ENCODE peak calls at places on chromosomes 16 and 17, in six cellular contexts. T is brain microvascular endothelial cell, O is psoas muscle, S is left lung, F is neural progenitor cell, B is breast epithelium. U is an unnamed sample.

GRCh38 chr17:40311575-40311974 is 2.6 kb downstream of the RARA start:
- DNase-seq in T (no peak), O (peak; percentile 78), S (peak; percentile 74), F (no peak), B (peak; percentile 74), U (no peak)

GRCh38 chr16:65376601-65377000 is 254.7 kb upstream of the CDH11 start:
- DNase-seq in T (no peak), O (no peak), S (no peak), F (no peak), B (no peak), U (peak; percentile 20)

GRCh38 chr17:43779145-43780125 is 658 bp upstream of the DUSP3 start:
- DNase-seq in T (peak; percentile 38), O (no peak), S (no peak), F (peak; percentile 56), B (peak; percentile 45), U (no peak)

GRCh38 chr17:73710095-73710592 is 65.9 kb upstream of the SDK2 start:
- DNase-seq in T (peak; percentile 56), O (peak; percentile 29), S (peak; percentile 47), F (peak; percentile 83), B (peak; percentile 39), U (peak; percentile 2)

GRCh38 chr16:70428178-70428998 is 10.5 kb downstream of the ST3GAL2 start:
- DNase-seq in T (peak; percentile 90), O (peak; percentile 97), S (peak; percentile 94), F (peak; percentile 75), B (peak; percentile 71), U (peak; percentile 93)

GRCh38 chr16:2337431-2338296 is 2.9 kb downstream of the ABCA3 start:
- DNase-seq in T (no peak), O (no peak), S (no peak), F (no peak), B (no peak), U (no peak)

GRCh38 chr16:398551-399277 is 1.7 kb downstream of the NME4 start:
- DNase-seq in T (no peak), O (no peak), S (no peak), F (peak; percentile 49), B (no peak), U (no peak)

GRCh38 chr16:27489906-27490305 is 59.8 kb downstream of the GTF3C1 start:
- DNase-seq in T (no peak), O (no peak), S (no peak), F (no peak), B (no peak), U (no peak)

GRCh38 chr16:67158637-67159600 is 790 bp downstream of the TRADD start:
- DNase-seq in T (no peak), O (no peak), S (no peak), F (peak; percentile 70), B (no peak), U (no peak)

GRCh38 chr16:68234188-68235104 is 1.5 kb downstream of the ESRP2 start:
- DNase-seq in T (no peak), O (no peak), S (peak; percentile 90), F (no peak), B (peak; percentile 86), U (no peak)

GRCh38 chr16:379183-379960 is 2.4 kb downstream of the PGAP6 start:
- DNase-seq in T (no peak), O (no peak), S (peak; percentile 88), F (no peak), B (peak; percentile 67), U (no peak)

GRCh38 chr17:1004769-1005295 is 7.9 kb downstream of the TIMM22 start:
- DNase-seq in T (no peak), O (no peak), S (no peak), F (no peak), B (no peak), U (no peak)

GRCh38 chr17:58693208-58693607 is 806 bp downstream of the RAD51C start:
- DNase-seq in T (no peak), O (no peak), S (no peak), F (no peak), B (no peak), U (no peak)

GRCh38 chr17:15036238-15036637 is 228.9 kb downstream of the PMP22 start:
- DNase-seq in T (no peak), O (no peak), S (no peak), F (no peak), B (no peak), U (no peak)

GRCh38 chr16:56691885-56692284 is 9.6 kb downstream of the MT1X start:
- DNase-seq in T (no peak), O (no peak), S (peak; percentile 70), F (no peak), B (peak; percentile 90), U (no peak)

GRCh38 chr16:85820604-85821372 is 21.3 kb downstream of the COX4I1 start:
- DNase-seq in T (no peak), O (no peak), S (no peak), F (no peak), B (no peak), U (no peak)

GRCh38 chr16:12874135-12874534 is 27.3 kb upstream of the SHISA9 start:
- DNase-seq in T (peak; percentile 33), O (no peak), S (no peak), F (no peak), B (no peak), U (peak; percentile 87)

GRCh38 chr17:62808576-62808970 is 459 bp upstream of the MARCHF10 start:
- DNase-seq in T (no peak), O (no peak), S (no peak), F (no peak), B (no peak), U (no peak)

GRCh38 chr17:65154770-65155589 is 17.8 kb downstream of the RGS9 start:
- DNase-seq in T (no peak), O (no peak), S (no peak), F (no peak), B (no peak), U (peak; percentile 54)

GRCh38 chr17:9922012-9922848 is 17.2 kb upstream of the RCVRN start:
- DNase-seq in T (no peak), O (no peak), S (no peak), F (no peak), B (no peak), U (no peak)

GRCh38 chr17:7590743-7591142 is 849 bp upstream of the SOX15 start:
- DNase-seq in T (peak; percentile 63), O (no peak), S (no peak), F (peak; percentile 92), B (no peak), U (no peak)

GRCh38 chr17:8868529-8868951 is 1.1 kb upstream of the PIK3R6 start:
- DNase-seq in T (no peak), O (no peak), S (no peak), F (no peak), B (no peak), U (no peak)

GRCh38 chr17:44356241-44356640 is 7.4 kb downstream of the FAM171A2 start:
- DNase-seq in T (no peak), O (no peak), S (no peak), F (no peak), B (no peak), U (no peak)

GRCh38 chr16:72894291-72895151 is 153.4 kb downstream of the ZFHX3 start:
- DNase-seq in T (peak; percentile 58), O (no peak), S (no peak), F (peak; percentile 22), B (no peak), U (no peak)

GRCh38 chr16:15575293-15576049 is 67.5 kb downstream of the MARF1 start:
- DNase-seq in T (no peak), O (no peak), S (no peak), F (no peak), B (no peak), U (no peak)

GRCh38 chr16:51949260-51949659 is 597.7 kb downstream of the TOX3 start:
- DNase-seq in T (no peak), O (no peak), S (no peak), F (no peak), B (no peak), U (no peak)

DNA sequence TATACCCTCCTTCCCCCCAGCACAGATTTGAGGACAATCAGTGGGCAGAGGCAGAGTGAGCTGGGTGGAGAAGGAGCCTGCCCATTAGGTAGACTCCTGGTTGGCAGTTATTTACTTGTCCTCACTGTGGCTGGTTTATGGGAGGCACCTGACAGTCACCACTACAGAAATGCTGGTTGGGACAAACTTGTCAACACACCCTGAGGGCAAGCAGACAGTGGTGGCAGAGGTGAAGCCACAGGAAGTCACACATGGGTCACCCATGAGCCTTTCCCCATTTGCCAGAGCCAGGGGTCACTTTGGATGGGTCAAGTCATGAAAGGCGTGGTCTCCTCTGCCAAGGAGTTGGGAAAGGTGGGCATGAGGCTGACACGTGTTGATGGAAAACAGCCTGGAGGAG is 6.4 kb downstream of the SCNN1G start:
- DNase-seq in T (no peak), O (no peak), S (no peak), F (no peak), B (no peak), U (no peak)
- H3K4me3 ChIP-seq in T (no peak overlapping the region), O (no peak overlapping the region), S (no peak overlapping the region), F (no peak overlapping the region), B (no peak overlapping the region), U (no peak overlapping the region)

GRCh38 chr17:55659661-55660060 is 63.0 kb downstream of the TMEM100 start:
- DNase-seq in T (no peak), O (no peak), S (no peak), F (no peak), B (no peak), U (no peak)
- H3K4me3 ChIP-seq in T (no peak overlapping the region), O (no peak overlapping the region), S (no peak overlapping the region), F (no peak overlapping the region), B (no peak overlapping the region), U (no peak overlapping the region)

GRCh38 chr16:80556481-80556880 is 15.7 kb downstream of the DYNLRB2 start:
- DNase-seq in T (no peak), O (no peak), S (no peak), F (no peak), B (no peak), U (no peak)
- H3K4me3 ChIP-seq in T (no peak overlapping the region), O (no peak overlapping the region), S (no peak overlapping the region), F (no peak overlapping the region), B (no peak overlapping the region), U (no peak overlapping the region)

GRCh38 chr16:11726008-11726407 is 16.6 kb downstream of the TXNDC11 start:
- DNase-seq in T (no peak), O (no peak), S (peak; percentile 66), F (no peak), B (no peak), U (no peak)
- H3K4me3 ChIP-seq in T (no peak overlapping the region), O (no peak overlapping the region), S (no peak overlapping the region), F (no peak overlapping the region), B (no peak overlapping the region), U (no peak overlapping the region)

GRCh38 chr16:78443780-78444422 is 344.4 kb downstream of the WWOX start:
- DNase-seq in T (peak; percentile 9), O (no peak), S (no peak), F (no peak), B (no peak), U (no peak)
- H3K4me3 ChIP-seq in T (no peak overlapping the region), O (peak overlapping the region; percentile 7), S (no peak overlapping the region), F (no peak overlapping the region), B (no peak overlapping the region), U (no peak overlapping the region)

U was measured in foreskin fibroblast.